ENCODE peak calls at places on chromosomes 13 and 19, in eight cellular contexts. One of them, this sample, is unnamed.
A peak's percentile ranks its signal among the peaks of the same experiment; 100 is the strongest.

GRCh38 chr19:57587529-57587928 is 3.6 kb downstream of the ZIK1 start:
- DNase-seq in tibial nerve: no peak
- DNase-seq in osteoblast: peak; percentile 94
- DNase-seq in mucosa of descending colon: no peak
- DNase-seq in ovary: no peak
- DNase-seq in uterus: no peak
- DNase-seq in neural progenitor cell: no peak
- DNase-seq in tibial artery: no peak
- DNase-seq in this sample: no peak

GRCh38 chr19:42247631-42248199 is 5.3 kb upstream of the GSK3A start:
- DNase-seq in tibial nerve: no peak
- DNase-seq in osteoblast: peak; percentile 66
- DNase-seq in mucosa of descending colon: no peak
- DNase-seq in ovary: peak; percentile 54
- DNase-seq in uterus: peak; percentile 31
- DNase-seq in neural progenitor cell: no peak
- DNase-seq in tibial artery: no peak
- DNase-seq in this sample: no peak

GRCh38 chr19:12792048-12792852 is 964 bp downstream of the JUNB start:
- DNase-seq in tibial nerve: no peak
- DNase-seq in osteoblast: peak; percentile 91
- DNase-seq in mucosa of descending colon: peak; percentile 79
- DNase-seq in ovary: peak; percentile 74
- DNase-seq in uterus: peak; percentile 59
- DNase-seq in neural progenitor cell: peak; percentile 76
- DNase-seq in tibial artery: no peak
- DNase-seq in this sample: peak; percentile 75

GRCh38 chr19:10113964-10114650 is 2.6 kb downstream of the P2RY11 start:
- DNase-seq in tibial nerve: no peak
- DNase-seq in osteoblast: peak; percentile 73
- DNase-seq in mucosa of descending colon: no peak
- DNase-seq in ovary: no peak
- DNase-seq in uterus: no peak
- DNase-seq in neural progenitor cell: no peak
- DNase-seq in tibial artery: no peak
- DNase-seq in this sample: no peak

GRCh38 chr13:34933786-34934185 is 8.3 kb upstream of the NBEA start:
- DNase-seq in tibial nerve: no peak
- DNase-seq in osteoblast: no peak
- DNase-seq in mucosa of descending colon: no peak
- DNase-seq in ovary: no peak
- DNase-seq in uterus: no peak
- DNase-seq in neural progenitor cell: peak; percentile 51
- DNase-seq in tibial artery: no peak
- DNase-seq in this sample: no peak

GRCh38 chr19:8052464-8052859 is at the start of gene CCL25:
- DNase-seq in tibial nerve: no peak
- DNase-seq in osteoblast: no peak
- DNase-seq in mucosa of descending colon: no peak
- DNase-seq in ovary: no peak
- DNase-seq in uterus: no peak
- DNase-seq in neural progenitor cell: no peak
- DNase-seq in tibial artery: no peak
- DNase-seq in this sample: no peak

GRCh38 chr13:33624740-33625139 is 193.2 kb upstream of the RFC3 start:
- DNase-seq in tibial nerve: no peak
- DNase-seq in osteoblast: no peak
- DNase-seq in mucosa of descending colon: no peak
- DNase-seq in ovary: no peak
- DNase-seq in uterus: no peak
- DNase-seq in neural progenitor cell: no peak
- DNase-seq in tibial artery: no peak
- DNase-seq in this sample: no peak

GRCh38 chr13:22403144-22403543 is 732.3 kb downstream of the FGF9 start:
- DNase-seq in tibial nerve: no peak
- DNase-seq in osteoblast: no peak
- DNase-seq in mucosa of descending colon: no peak
- DNase-seq in ovary: no peak
- DNase-seq in uterus: no peak
- DNase-seq in neural progenitor cell: no peak
- DNase-seq in tibial artery: no peak
- DNase-seq in this sample: no peak

GRCh38 chr13:59906413-59907027 is 257.2 kb downstream of the DIAPH3 start:
- DNase-seq in tibial nerve: no peak
- DNase-seq in osteoblast: peak; percentile 52
- DNase-seq in mucosa of descending colon: peak; percentile 19
- DNase-seq in ovary: no peak
- DNase-seq in uterus: no peak
- DNase-seq in neural progenitor cell: peak; percentile 33
- DNase-seq in tibial artery: no peak
- DNase-seq in this sample: no peak

GRCh38 chr13:97385146-97385545 is 48.8 kb upstream of the RAP2A start:
- DNase-seq in tibial nerve: no peak
- DNase-seq in osteoblast: no peak
- DNase-seq in mucosa of descending colon: no peak
- DNase-seq in ovary: no peak
- DNase-seq in uterus: no peak
- DNase-seq in neural progenitor cell: no peak
- DNase-seq in tibial artery: no peak
- DNase-seq in this sample: no peak

GRCh38 chr19:6100284-6100915 is 9.9 kb downstream of the RFX2 start:
- DNase-seq in tibial nerve: no peak
- DNase-seq in osteoblast: no peak
- DNase-seq in mucosa of descending colon: no peak
- DNase-seq in ovary: no peak
- DNase-seq in uterus: no peak
- DNase-seq in neural progenitor cell: no peak
- DNase-seq in tibial artery: no peak
- DNase-seq in this sample: no peak

GRCh38 chr19:34319785-34320184 is 45.2 kb upstream of the GPI start:
- DNase-seq in tibial nerve: no peak
- DNase-seq in osteoblast: no peak
- DNase-seq in mucosa of descending colon: no peak
- DNase-seq in ovary: no peak
- DNase-seq in uterus: peak; percentile 28
- DNase-seq in neural progenitor cell: no peak
- DNase-seq in tibial artery: peak; percentile 26
- DNase-seq in this sample: no peak

GRCh38 chr19:2413159-2413558 is 14.2 kb downstream of the TIMM13 start:
- DNase-seq in tibial nerve: no peak
- DNase-seq in osteoblast: peak; percentile 5
- DNase-seq in mucosa of descending colon: no peak
- DNase-seq in ovary: no peak
- DNase-seq in uterus: no peak
- DNase-seq in neural progenitor cell: no peak
- DNase-seq in tibial artery: no peak
- DNase-seq in this sample: no peak

GRCh38 chr13:42808572-42808971 is 27.2 kb downstream of the FAM216B start:
- DNase-seq in tibial nerve: no peak
- DNase-seq in osteoblast: no peak
- DNase-seq in mucosa of descending colon: no peak
- DNase-seq in ovary: no peak
- DNase-seq in uterus: no peak
- DNase-seq in neural progenitor cell: no peak
- DNase-seq in tibial artery: no peak
- DNase-seq in this sample: no peak

GRCh38 chr19:54439174-54439851 is 9.7 kb upstream of the LENG8 start:
- DNase-seq in tibial nerve: no peak
- DNase-seq in osteoblast: peak; percentile 82
- DNase-seq in mucosa of descending colon: peak; percentile 59
- DNase-seq in ovary: no peak
- DNase-seq in uterus: no peak
- DNase-seq in neural progenitor cell: peak; percentile 81
- DNase-seq in tibial artery: no peak
- DNase-seq in this sample: no peak

GRCh38 chr13:90872491-90873025 is 474.9 kb upstream of the MIR17HG start:
- DNase-seq in tibial nerve: no peak
- DNase-seq in osteoblast: no peak
- DNase-seq in mucosa of descending colon: no peak
- DNase-seq in ovary: no peak
- DNase-seq in uterus: no peak
- DNase-seq in neural progenitor cell: peak; percentile 9
- DNase-seq in tibial artery: no peak
- DNase-seq in this sample: no peak

GRCh38 chr13:63501702-63502101 is 2086.1 kb upstream of the PCDH20 start:
- DNase-seq in tibial nerve: no peak
- DNase-seq in osteoblast: no peak
- DNase-seq in mucosa of descending colon: no peak
- DNase-seq in ovary: no peak
- DNase-seq in uterus: no peak
- DNase-seq in neural progenitor cell: no peak
- DNase-seq in tibial artery: no peak
- DNase-seq in this sample: no peak

DNA sequence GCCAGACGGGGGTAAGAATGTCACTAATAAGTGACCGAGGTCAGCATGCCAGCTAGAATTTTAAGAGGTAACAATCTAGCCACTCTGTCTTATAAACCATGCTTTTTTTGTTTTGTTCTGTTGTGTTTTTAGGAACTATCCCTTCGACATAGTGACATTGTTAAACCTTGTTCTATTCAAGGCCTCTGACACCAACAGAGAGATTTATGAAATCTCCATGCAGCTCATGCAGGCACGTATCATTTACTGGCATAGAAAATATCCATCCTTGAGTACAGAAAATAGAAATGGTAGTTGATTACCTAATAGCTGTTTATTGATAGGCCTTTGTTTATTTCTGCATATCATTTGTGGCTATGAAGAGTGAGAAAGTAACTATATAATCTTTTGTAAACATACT is 113.4 kb downstream of the ZAR1L start:
- DNase-seq in tibial nerve: no peak
- DNase-seq in osteoblast: no peak
- DNase-seq in mucosa of descending colon: no peak
- DNase-seq in ovary: no peak
- DNase-seq in uterus: no peak
- DNase-seq in neural progenitor cell: no peak
- DNase-seq in tibial artery: no peak
- DNase-seq in this sample: no peak
- H3K4me3 ChIP-seq in tibial nerve: no peak overlapping the region
- H3K4me3 ChIP-seq in osteoblast: no peak overlapping the region
- H3K4me3 ChIP-seq in mucosa of descending colon: no peak overlapping the region
- H3K4me3 ChIP-seq in ovary: no peak overlapping the region
- H3K4me3 ChIP-seq in uterus: no peak overlapping the region
- H3K4me3 ChIP-seq in neural progenitor cell: no peak overlapping the region
- H3K4me3 ChIP-seq in tibial artery: no peak overlapping the region
- H3K4me3 ChIP-seq in this sample: no peak overlapping the region

GRCh38 chr19:19515764-19516519 is at the start of gene NDUFA13:
- DNase-seq in tibial nerve: peak; percentile 90
- DNase-seq in osteoblast: peak; percentile 98
- DNase-seq in mucosa of descending colon: peak; percentile 97
- DNase-seq in ovary: peak; percentile 93
- DNase-seq in uterus: peak; percentile 91
- DNase-seq in neural progenitor cell: peak; percentile 95
- DNase-seq in tibial artery: peak; percentile 93
- DNase-seq in this sample: peak; percentile 94
- TF ChIP-seq CTCF in tibial nerve: no peak
- TF ChIP-seq CTCF in osteoblast: no peak
- TF ChIP-seq CTCF in mucosa of descending colon: no peak
- TF ChIP-seq CTCF in ovary: no peak
- TF ChIP-seq CTCF in uterus: no peak
- TF ChIP-seq CTCF in neural progenitor cell: peak; percentile 24
- TF ChIP-seq CTCF in tibial artery: no peak
- TF ChIP-seq CTCF in this sample: peak; percentile 8

GRCh38 chr19:14391156-14391821 is 10.0 kb downstream of the ADGRE5 start:
- DNase-seq in tibial nerve: no peak
- DNase-seq in osteoblast: peak; percentile 58
- DNase-seq in mucosa of descending colon: no peak
- DNase-seq in ovary: no peak
- DNase-seq in uterus: no peak
- DNase-seq in neural progenitor cell: no peak
- DNase-seq in tibial artery: no peak
- DNase-seq in this sample: no peak
- H3K36me3 ChIP-seq in tibial nerve: peaks cover 21% of the 10 kb centered on the region
- H3K36me3 ChIP-seq in osteoblast: peaks cover 40% of the 10 kb centered on the region
- H3K36me3 ChIP-seq in mucosa of descending colon: peaks cover 24% of the 10 kb centered on the region
- H3K36me3 ChIP-seq in ovary: no peaks in the 10 kb centered on the region
- H3K36me3 ChIP-seq in uterus: no peaks in the 10 kb centered on the region
- H3K36me3 ChIP-seq in neural progenitor cell: no peaks in the 10 kb centered on the region
- H3K36me3 ChIP-seq in tibial artery: peaks cover 71% of the 10 kb centered on the region
- H3K36me3 ChIP-seq in this sample: peaks cover 69% of the 10 kb centered on the region

GRCh38 chr13:77377016-77377415 is 50.1 kb upstream of the MYCBP2 start:
- DNase-seq in tibial nerve: no peak
- DNase-seq in osteoblast: no peak
- DNase-seq in mucosa of descending colon: no peak
- DNase-seq in ovary: no peak
- DNase-seq in uterus: no peak
- DNase-seq in neural progenitor cell: no peak
- DNase-seq in tibial artery: no peak
- DNase-seq in this sample: no peak

GRCh38 chr13:77375554-77375953 is 48.7 kb upstream of the MYCBP2 start:
- DNase-seq in tibial nerve: no peak
- DNase-seq in osteoblast: peak; percentile 53
- DNase-seq in mucosa of descending colon: no peak
- DNase-seq in ovary: no peak
- DNase-seq in uterus: no peak
- DNase-seq in neural progenitor cell: no peak
- DNase-seq in tibial artery: no peak
- DNase-seq in this sample: no peak

GRCh38 chr13:77373541-77373940 is 46.6 kb upstream of the MYCBP2 start:
- DNase-seq in tibial nerve: no peak
- DNase-seq in osteoblast: no peak
- DNase-seq in mucosa of descending colon: no peak
- DNase-seq in ovary: no peak
- DNase-seq in uterus: no peak
- DNase-seq in neural progenitor cell: no peak
- DNase-seq in tibial artery: no peak
- DNase-seq in this sample: no peak

GRCh38 chr13:77374339-77374738 is 47.4 kb upstream of the MYCBP2 start:
- DNase-seq in tibial nerve: no peak
- DNase-seq in osteoblast: no peak
- DNase-seq in mucosa of descending colon: no peak
- DNase-seq in ovary: no peak
- DNase-seq in uterus: no peak
- DNase-seq in neural progenitor cell: no peak
- DNase-seq in tibial artery: no peak
- DNase-seq in this sample: no peak

GRCh38 chr13:77374786-77375185 is 47.9 kb upstream of the MYCBP2 start:
- DNase-seq in tibial nerve: no peak
- DNase-seq in osteoblast: no peak
- DNase-seq in mucosa of descending colon: no peak
- DNase-seq in ovary: no peak
- DNase-seq in uterus: no peak
- DNase-seq in neural progenitor cell: no peak
- DNase-seq in tibial artery: no peak
- DNase-seq in this sample: no peak
- H3K4me3 ChIP-seq in tibial nerve: no peak overlapping the region
- H3K4me3 ChIP-seq in osteoblast: no peak overlapping the region
- H3K4me3 ChIP-seq in mucosa of descending colon: no peak overlapping the region
- H3K4me3 ChIP-seq in ovary: no peak overlapping the region
- H3K4me3 ChIP-seq in uterus: no peak overlapping the region
- H3K4me3 ChIP-seq in neural progenitor cell: no peak overlapping the region
- H3K4me3 ChIP-seq in tibial artery: no peak overlapping the region
- H3K4me3 ChIP-seq in this sample: no peak overlapping the region

GRCh38 chr13:84896128-84896527 is 903.1 kb downstream of the SLITRK6 start:
- DNase-seq in tibial nerve: no peak
- DNase-seq in osteoblast: peak; percentile 68
- DNase-seq in mucosa of descending colon: peak; percentile 17
- DNase-seq in ovary: no peak
- DNase-seq in uterus: no peak
- DNase-seq in neural progenitor cell: peak; percentile 52
- DNase-seq in tibial artery: no peak
- DNase-seq in this sample: no peak
- TF ChIP-seq CTCF in tibial nerve: peak; percentile 41
- TF ChIP-seq CTCF in osteoblast: peak; percentile 57
- TF ChIP-seq CTCF in mucosa of descending colon: peak; percentile 25
- TF ChIP-seq CTCF in ovary: no peak
- TF ChIP-seq CTCF in uterus: no peak
- TF ChIP-seq CTCF in neural progenitor cell: peak; percentile 87
- TF ChIP-seq CTCF in tibial artery: peak; percentile 41
- TF ChIP-seq CTCF in this sample: peak; percentile 68

GRCh38 chr19:5052515-5052914 is 83.6 kb downstream of the KDM4B start:
- DNase-seq in tibial nerve: no peak
- DNase-seq in osteoblast: no peak
- DNase-seq in mucosa of descending colon: no peak
- DNase-seq in ovary: no peak
- DNase-seq in uterus: no peak
- DNase-seq in neural progenitor cell: peak; percentile 42
- DNase-seq in tibial artery: no peak
- DNase-seq in this sample: no peak
- H3K36me3 ChIP-seq in tibial nerve: no peaks in the 10 kb centered on the region
- H3K36me3 ChIP-seq in osteoblast: peaks cover 3% of the 10 kb centered on the region
- H3K36me3 ChIP-seq in mucosa of descending colon: no peaks in the 10 kb centered on the region
- H3K36me3 ChIP-seq in ovary: no peaks in the 10 kb centered on the region
- H3K36me3 ChIP-seq in uterus: no peaks in the 10 kb centered on the region
- H3K36me3 ChIP-seq in neural progenitor cell: no peaks in the 10 kb centered on the region
- H3K36me3 ChIP-seq in tibial artery: peaks cover 83% of the 10 kb centered on the region
- H3K36me3 ChIP-seq in this sample: peaks cover 31% of the 10 kb centered on the region

This sample was measured in left ventricle myocardium inferior.